ENCODE peak calls at places on chromosomes 13 and 19, in seven cellular contexts. Y is esophagus muscularis mucosa, V is ovary, W is thyroid gland, X is NB4, U is body of pancreas, E is esophagus squamous epithelium. D is an unnamed sample.
A peak's percentile ranks its signal among the peaks of the same experiment; 100 is the strongest.

GRCh38 chr19:3443840-3444694 is 36.3 kb downstream of the SMIM24 start:
- DNase-seq in Y (peak; percentile 87), V (no peak), W (no peak), X (no peak), U (peak; percentile 48), E (no peak), D (no peak)

GRCh38 chr13:65149687-65150086 is 2080.4 kb downstream of the PCDH9 start:
- DNase-seq in Y (no peak), V (no peak), W (no peak), X (no peak), U (no peak), E (no peak), D (no peak)

GRCh38 chr19:43820098-43820860 is 6.8 kb upstream of the ZNF283 start:
- DNase-seq in Y (no peak), V (no peak), W (peak; percentile 30), X (no peak), U (peak; percentile 24), E (no peak), D (no peak)

GRCh38 chr13:44927953-44928352 is 61.3 kb downstream of the NUFIP1 start:
- DNase-seq in Y (no peak), V (no peak), W (no peak), X (no peak), U (no peak), E (no peak), D (no peak)

GRCh38 chr13:103716689-103717088 is 650.5 kb upstream of the SLC10A2 start:
- DNase-seq in Y (no peak), V (no peak), W (no peak), X (no peak), U (no peak), E (no peak), D (no peak)

GRCh38 chr19:20247016-20247683 is 80.1 kb downstream of the ZNF486 start:
- DNase-seq in Y (no peak), V (peak; percentile 79), W (peak; percentile 82), X (peak; percentile 48), U (peak; percentile 59), E (no peak), D (no peak)

GRCh38 chr13:112885782-112886268 is 83.2 kb upstream of the MCF2L start:
- DNase-seq in Y (peak; percentile 94), V (peak; percentile 86), W (peak; percentile 93), X (no peak), U (peak; percentile 96), E (no peak), D (no peak)

GRCh38 chr13:35697281-35697680 is 220.8 kb upstream of the MAB21L1 start:
- DNase-seq in Y (no peak), V (no peak), W (no peak), X (no peak), U (no peak), E (no peak), D (no peak)

GRCh38 chr13:103006706-103007426 is 59.4 kb downstream of the SLC10A2 start:
- DNase-seq in Y (no peak), V (no peak), W (no peak), X (peak; percentile 25), U (no peak), E (no peak), D (no peak)

GRCh38 chr13:92355213-92355612 is 871.4 kb upstream of the GPC6 start:
- DNase-seq in Y (no peak), V (peak; percentile 33), W (no peak), X (peak; percentile 31), U (peak; percentile 24), E (no peak), D (no peak)

GRCh38 chr13:44620057-44620456 is 43.9 kb upstream of the TSC22D1 start:
- DNase-seq in Y (no peak), V (no peak), W (no peak), X (no peak), U (no peak), E (no peak), D (no peak)

GRCh38 chr19:46635920-46636761 is at the start of gene GNG8:
- DNase-seq in Y (no peak), V (no peak), W (no peak), X (no peak), U (no peak), E (no peak), D (no peak)

GRCh38 chr13:88919970-88920628 is 1248.9 kb downstream of the SLITRK5 start:
- DNase-seq in Y (no peak), V (no peak), W (no peak), X (peak; percentile 80), U (no peak), E (no peak), D (no peak)

GRCh38 chr13:113489171-113489548 is 1.4 kb downstream of the DCUN1D2 start:
- DNase-seq in Y (peak; percentile 31), V (no peak), W (no peak), X (no peak), U (peak; percentile 32), E (no peak), D (no peak)

GRCh38 chr13:33236021-33236420 is 49.5 kb downstream of the STARD13 start:
- DNase-seq in Y (no peak), V (no peak), W (no peak), X (no peak), U (no peak), E (no peak), D (no peak)

GRCh38 chr13:67238277-67238859 is 8.2 kb upstream of the PCDH9 start:
- DNase-seq in Y (no peak), V (no peak), W (no peak), X (peak; percentile 37), U (no peak), E (no peak), D (no peak)

GRCh38 chr19:5138606-5139594 is 170.0 kb downstream of the KDM4B start:
- DNase-seq in Y (no peak), V (no peak), W (no peak), X (peak; percentile 96), U (peak; percentile 32), E (no peak), D (peak; percentile 72)

GRCh38 chr19:5839312-5840017 is at the start of gene FUT6:
- DNase-seq in Y (no peak), V (no peak), W (no peak), X (peak; percentile 43), U (no peak), E (no peak), D (no peak)

GRCh38 chr13:24275041-24275440 is 34.3 kb upstream of the C1QTNF9 start:
- DNase-seq in Y (no peak), V (no peak), W (no peak), X (no peak), U (no peak), E (no peak), D (no peak)

GRCh38 chr19:8641908-8642547 is 11.6 kb downstream of the NFILZ start:
- DNase-seq in Y (no peak), V (no peak), W (no peak), X (peak; percentile 83), U (no peak), E (no peak), D (no peak)
- TF ChIP-seq POLR2A in Y (no peak), V (no peak), W (no peak), X (no peak), U (no peak), E (no peak), D (no peak)

GRCh38 chr13:99294198-99294597 is 13.0 kb downstream of the GPR183 start:
- DNase-seq in Y (no peak), V (no peak), W (no peak), X (no peak), U (no peak), E (no peak), D (no peak)
- TF ChIP-seq POLR2A in Y (no peak), V (no peak), W (no peak), X (no peak), U (no peak), E (no peak), D (no peak)

GRCh38 chr19:48718711-48719231 is 754 bp downstream of the MAMSTR start:
- DNase-seq in Y (no peak), V (peak; percentile 82), W (no peak), X (no peak), U (no peak), E (no peak), D (no peak)

GRCh38 chr19:48719263-48720171 is at the start of gene MAMSTR:
- DNase-seq in Y (no peak), V (peak; percentile 76), W (no peak), X (no peak), U (no peak), E (no peak), D (no peak)

GRCh38 chr19:48720251-48720612 is 707 bp upstream of the MAMSTR start:
- DNase-seq in Y (no peak), V (no peak), W (no peak), X (no peak), U (no peak), E (no peak), D (no peak)

GRCh38 chr19:48722196-48722708 is 2.7 kb upstream of the MAMSTR start:
- DNase-seq in Y (no peak), V (peak; percentile 33), W (no peak), X (no peak), U (no peak), E (no peak), D (no peak)

GRCh38 chr19:48720613-48721296 is 1.2 kb upstream of the MAMSTR start:
- DNase-seq in Y (peak; percentile 100), V (peak; percentile 99), W (peak; percentile 100), X (peak; percentile 100), U (peak; percentile 98), E (peak; percentile 83), D (peak; percentile 97)
- TF ChIP-seq POLR2A in Y (no peak), V (peak; percentile 27), W (peak; percentile 11), X (no peak), U (no peak), E (no peak), D (peak; percentile 47)

GRCh38 chr19:17266026-17266425 is 1.2 kb upstream of the BABAM1 start:
- DNase-seq in Y (no peak), V (no peak), W (no peak), X (no peak), U (no peak), E (no peak), D (no peak)

GRCh38 chr19:17268754-17269153 is 1.5 kb downstream of the BABAM1 start:
- DNase-seq in Y (no peak), V (no peak), W (no peak), X (no peak), U (no peak), E (no peak), D (no peak)

GRCh38 chr19:17264641-17264979 is at the start of gene USHBP1:
- DNase-seq in Y (no peak), V (no peak), W (peak; percentile 16), X (no peak), U (no peak), E (no peak), D (no peak)

GRCh38 chr19:17266589-17266974 is 661 bp upstream of the BABAM1 start:
- DNase-seq in Y (no peak), V (no peak), W (no peak), X (peak; percentile 33), U (no peak), E (no peak), D (no peak)

DNA sequence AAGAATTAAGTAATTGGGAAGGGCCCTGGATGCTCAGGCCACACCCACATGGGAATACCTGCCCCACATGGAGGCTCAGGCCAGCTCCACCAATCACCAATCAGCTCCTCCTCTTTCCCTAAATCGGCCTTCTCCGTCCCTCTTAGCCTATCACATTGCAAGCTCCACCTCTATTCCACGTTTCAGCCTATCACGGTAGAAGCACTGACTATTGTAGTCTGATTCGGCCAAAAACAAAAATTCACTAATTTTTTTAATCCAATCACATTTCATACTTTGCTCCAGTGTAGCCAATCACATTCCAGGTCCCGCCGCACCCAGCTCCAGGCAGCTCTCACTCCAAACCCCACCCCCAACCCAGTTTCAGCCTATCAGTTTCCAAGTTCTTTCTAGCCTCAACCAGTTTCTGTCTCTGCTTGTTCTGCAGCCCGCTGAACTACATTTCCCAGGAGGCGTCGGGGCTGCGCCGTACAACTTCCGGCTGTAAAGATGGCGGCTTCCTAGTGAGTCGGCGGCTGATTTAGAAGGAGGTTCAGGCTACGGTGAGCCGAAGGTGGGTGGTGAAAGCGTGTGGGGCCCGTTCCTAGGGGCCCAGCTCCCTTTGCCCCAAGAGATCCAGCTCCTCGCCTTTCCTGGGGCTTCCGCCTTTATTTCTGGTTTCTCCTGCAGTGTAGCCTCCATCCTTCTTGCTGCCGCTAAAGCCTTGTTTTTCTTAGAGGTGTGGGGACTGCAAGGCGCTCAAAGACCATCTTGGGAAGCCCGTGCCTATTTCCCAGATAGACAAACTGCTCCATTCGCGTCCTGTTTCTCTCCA is at the start of gene BABAM1:
- DNase-seq in Y (peak; percentile 99), V (peak; percentile 92), W (peak; percentile 97), X (peak; percentile 99), U (peak; percentile 97), E (peak; percentile 94), D (peak; percentile 93)
- TF ChIP-seq POLR2A in Y (no peak), V (no peak), W (peak; percentile 41), X (peak; percentile 67), U (peak; percentile 51), E (no peak), D (peak; percentile 74)

D was measured in GM12892.